ENCODE peak calls at places on chromosomes 4 and X, in nine cellular contexts. E, A, W, O, B, Y, X, U and G are unnamed samples.

GRCh38 chr4:133147365-133147821 is 1.7 kb upstream of the PCDH10 start:
- DNase-seq in X (no peak), Y (no peak), E (no peak), A (no peak), U (no peak), B (no peak), W (peak; percentile 26), O (peak; percentile 48), G (no peak)

GRCh38 chrX:119488749-119489148 is 20.5 kb downstream of the SLC25A5 start:
- DNase-seq in Y (peak; percentile 10), A (no peak), W (peak; percentile 49), X (peak; percentile 40), B (no peak), O (peak; percentile 33), E (no peak), U (peak; percentile 7), G (peak; percentile 64)

GRCh38 chrX:120549483-120550452 is 11.0 kb downstream of the CUL4B start:
- DNase-seq in X (no peak), A (no peak), U (no peak), E (peak; percentile 83), O (peak; percentile 82), B (peak; percentile 9), W (no peak), Y (peak; percentile 15), G (peak; percentile 85)

GRCh38 chr4:103011378-103012025 is 8.0 kb downstream of the SLC9B1 start:
- DNase-seq in U (no peak), Y (no peak), B (peak; percentile 20), E (peak; percentile 65), A (no peak), W (no peak), O (no peak), X (peak; percentile 48), G (peak; percentile 46)

GRCh38 chr4:181688416-181688815 is 554.8 kb upstream of the TENM3 start:
- DNase-seq in Y (no peak), W (no peak), B (no peak), U (no peak), A (no peak), E (no peak), X (no peak), O (no peak), G (peak; percentile 27)

GRCh38 chr4:26024079-26024478 is 110.1 kb downstream of the SMIM20 start:
- DNase-seq in A (no peak), X (no peak), W (no peak), U (no peak), E (no peak), B (no peak), Y (no peak), O (no peak), G (no peak)

GRCh38 chr4:98539299-98539698 is 119.1 kb downstream of the TSPAN5 start:
- DNase-seq in Y (no peak), B (no peak), E (no peak), W (no peak), A (no peak), X (no peak), O (no peak), U (no peak), G (no peak)

GRCh38 chr4:55736605-55737183 is 82.9 kb upstream of the EXOC1L start:
- DNase-seq in Y (no peak), B (no peak), O (peak; percentile 23), U (no peak), W (no peak), A (no peak), X (no peak), E (no peak), G (peak; percentile 32)

GRCh38 chrX:102975016-102975415 is 37.9 kb downstream of the RAB40AL start:
- DNase-seq in A (no peak), Y (no peak), E (no peak), U (no peak), X (no peak), B (no peak), O (no peak), W (no peak), G (peak; percentile 68)